ENCODE peak calls at places on chromosomes 11 and 22, in seven cellular contexts. One of them, this sample, is unnamed.

GRCh38 chr11:67674442-67674871 is at the start of gene ALDH3B2:
- DNase-seq in astrocyte of the spinal cord: no peak
- DNase-seq in M059J: no peak
- DNase-seq in germinal center: no peak
- DNase-seq in stimulated activated CD4-positive, alpha-beta T cell treated with anti-CD3 and anti-CD28 coated beads, Interleukin-2, amount 100 ng/mL, for 48 hours: no peak
- DNase-seq in BJ: no peak
- DNase-seq in amniotic stem cell: no peak
- DNase-seq in this sample: no peak

GRCh38 chr11:32105871-32106312 is 15.0 kb downstream of the RCN1 start:
- DNase-seq in astrocyte of the spinal cord: no peak
- DNase-seq in M059J: no peak
- DNase-seq in germinal center: no peak
- DNase-seq in stimulated activated CD4-positive, alpha-beta T cell treated with anti-CD3 and anti-CD28 coated beads, Interleukin-2, amount 100 ng/mL, for 48 hours: no peak
- DNase-seq in BJ: no peak
- DNase-seq in amniotic stem cell: no peak
- DNase-seq in this sample: no peak

GRCh38 chr11:45982656-45983470 is 60.4 kb downstream of the LARGE2 start:
- DNase-seq in astrocyte of the spinal cord: peak
- DNase-seq in M059J: peak
- DNase-seq in germinal center: no peak
- DNase-seq in stimulated activated CD4-positive, alpha-beta T cell treated with anti-CD3 and anti-CD28 coated beads, Interleukin-2, amount 100 ng/mL, for 48 hours: peak
- DNase-seq in BJ: peak
- DNase-seq in amniotic stem cell: peak
- DNase-seq in this sample: no peak

GRCh38 chr22:37979782-37980181 is 4.6 kb downstream of the SOX10 start:
- DNase-seq in astrocyte of the spinal cord: no peak
- DNase-seq in M059J: no peak
- DNase-seq in germinal center: no peak
- DNase-seq in stimulated activated CD4-positive, alpha-beta T cell treated with anti-CD3 and anti-CD28 coated beads, Interleukin-2, amount 100 ng/mL, for 48 hours: no peak
- DNase-seq in BJ: no peak
- DNase-seq in amniotic stem cell: no peak
- DNase-seq in this sample: no peak

GRCh38 chr11:96230686-96231085 is 112.3 kb downstream of the MAML2 start:
- DNase-seq in astrocyte of the spinal cord: no peak
- DNase-seq in M059J: no peak
- DNase-seq in germinal center: no peak
- DNase-seq in stimulated activated CD4-positive, alpha-beta T cell treated with anti-CD3 and anti-CD28 coated beads, Interleukin-2, amount 100 ng/mL, for 48 hours: no peak
- DNase-seq in BJ: no peak
- DNase-seq in amniotic stem cell: no peak
- DNase-seq in this sample: no peak

GRCh38 chr11:82703796-82704195 is 29.9 kb downstream of the FAM181B start:
- DNase-seq in astrocyte of the spinal cord: no peak
- DNase-seq in M059J: peak
- DNase-seq in germinal center: no peak
- DNase-seq in stimulated activated CD4-positive, alpha-beta T cell treated with anti-CD3 and anti-CD28 coated beads, Interleukin-2, amount 100 ng/mL, for 48 hours: no peak
- DNase-seq in BJ: no peak
- DNase-seq in amniotic stem cell: no peak
- DNase-seq in this sample: no peak

GRCh38 chr22:24727218-24727851 is 47.2 kb downstream of the PIWIL3 start:
- DNase-seq in astrocyte of the spinal cord: peak
- DNase-seq in M059J: peak
- DNase-seq in germinal center: no peak
- DNase-seq in stimulated activated CD4-positive, alpha-beta T cell treated with anti-CD3 and anti-CD28 coated beads, Interleukin-2, amount 100 ng/mL, for 48 hours: no peak
- DNase-seq in BJ: no peak
- DNase-seq in amniotic stem cell: peak
- DNase-seq in this sample: no peak

GRCh38 chr11:25576320-25576719 is 755.6 kb upstream of the ANO3 start:
- DNase-seq in astrocyte of the spinal cord: no peak
- DNase-seq in M059J: no peak
- DNase-seq in germinal center: no peak
- DNase-seq in stimulated activated CD4-positive, alpha-beta T cell treated with anti-CD3 and anti-CD28 coated beads, Interleukin-2, amount 100 ng/mL, for 48 hours: no peak
- DNase-seq in BJ: no peak
- DNase-seq in amniotic stem cell: no peak
- DNase-seq in this sample: no peak

GRCh38 chr11:102749101-102749725 is 24.5 kb upstream of the MMP8 start:
- DNase-seq in astrocyte of the spinal cord: no peak
- DNase-seq in M059J: no peak
- DNase-seq in germinal center: no peak
- DNase-seq in stimulated activated CD4-positive, alpha-beta T cell treated with anti-CD3 and anti-CD28 coated beads, Interleukin-2, amount 100 ng/mL, for 48 hours: no peak
- DNase-seq in BJ: no peak
- DNase-seq in amniotic stem cell: no peak
- DNase-seq in this sample: no peak

GRCh38 chr22:47888807-47889206 is 1126.4 kb downstream of the TBC1D22A start:
- DNase-seq in astrocyte of the spinal cord: no peak
- DNase-seq in M059J: no peak
- DNase-seq in germinal center: no peak
- DNase-seq in stimulated activated CD4-positive, alpha-beta T cell treated with anti-CD3 and anti-CD28 coated beads, Interleukin-2, amount 100 ng/mL, for 48 hours: no peak
- DNase-seq in BJ: no peak
- DNase-seq in amniotic stem cell: no peak
- DNase-seq in this sample: no peak

GRCh38 chr11:19952101-19952605 is 208.1 kb downstream of the DBX1 start:
- DNase-seq in astrocyte of the spinal cord: peak
- DNase-seq in M059J: peak
- DNase-seq in germinal center: no peak
- DNase-seq in stimulated activated CD4-positive, alpha-beta T cell treated with anti-CD3 and anti-CD28 coated beads, Interleukin-2, amount 100 ng/mL, for 48 hours: no peak
- DNase-seq in BJ: no peak
- DNase-seq in amniotic stem cell: no peak
- DNase-seq in this sample: no peak

GRCh38 chr11:60125962-60126585 is 37.6 kb downstream of the MS4A2 start:
- DNase-seq in astrocyte of the spinal cord: no peak
- DNase-seq in M059J: peak
- DNase-seq in germinal center: no peak
- DNase-seq in stimulated activated CD4-positive, alpha-beta T cell treated with anti-CD3 and anti-CD28 coated beads, Interleukin-2, amount 100 ng/mL, for 48 hours: no peak
- DNase-seq in BJ: no peak
- DNase-seq in amniotic stem cell: no peak
- DNase-seq in this sample: no peak

GRCh38 chr11:69106124-69106811 is 49.5 kb upstream of the SMIM38 start:
- DNase-seq in astrocyte of the spinal cord: no peak
- DNase-seq in M059J: no peak
- DNase-seq in germinal center: no peak
- DNase-seq in stimulated activated CD4-positive, alpha-beta T cell treated with anti-CD3 and anti-CD28 coated beads, Interleukin-2, amount 100 ng/mL, for 48 hours: no peak
- DNase-seq in BJ: no peak
- DNase-seq in amniotic stem cell: no peak
- DNase-seq in this sample: no peak

This sample was measured in GM04503.